ENCODE peak calls at places on chromosome 1, in four cellular contexts. B is fibroblast of mammary gland; H is upper lobe of right lung; D is CD4-positive, alpha-beta memory T cell. Q is an unnamed sample.

GRCh38 chr1:219660666-219661463 is 48.0 kb upstream of the ZC3H11B start:
- DNase-seq in B (peak; percentile 82), H (peak; percentile 89), D (no peak), Q (peak; percentile 41)

GRCh38 chr1:160665330-160666078 is 18.7 kb upstream of the SLAMF1 start:
- DNase-seq in B (no peak), H (peak; percentile 86), D (peak; percentile 30), Q (no peak)

GRCh38 chr1:78331799-78332198 is 159.0 kb upstream of the PTGFR start:
- DNase-seq in B (no peak), H (no peak), D (no peak), Q (no peak)

GRCh38 chr1:43671626-43672330 is 21.8 kb downstream of the KDM4A start:
- DNase-seq in B (peak; percentile 88), H (no peak), D (no peak), Q (no peak)

GRCh38 chr1:22388666-22389455 is 62.8 kb upstream of the ZBTB40 start:
- DNase-seq in B (peak; percentile 40), H (no peak), D (no peak), Q (no peak)

GRCh38 chr1:107935396-107936064 is 29.4 kb downstream of the VAV3 start:
- DNase-seq in B (peak; percentile 24), H (no peak), D (no peak), Q (peak; percentile 69)

GRCh38 chr1:167795810-167796740 is 74.3 kb downstream of the MPZL1 start:
- DNase-seq in B (peak; percentile 59), H (no peak), D (no peak), Q (no peak)

GRCh38 chr1:227298532-227299174 is 19.6 kb downstream of the CDC42BPA start:
- DNase-seq in B (no peak), H (no peak), D (no peak), Q (no peak)

GRCh38 chr1:84412316-84412942 is 14.1 kb downstream of the DNASE2B start:
- DNase-seq in B (peak; percentile 72), H (no peak), D (no peak), Q (no peak)

GRCh38 chr1:12056331-12056841 is 6.7 kb upstream of the TNFRSF8 start:
- DNase-seq in B (no peak), H (no peak), D (no peak), Q (no peak)

GRCh38 chr1:225617956-225618355 is 35.0 kb downstream of the ENAH start:
- DNase-seq in B (no peak), H (no peak), D (no peak), Q (no peak)

GRCh38 chr1:53381790-53382401 is 54.0 kb upstream of the LRP8 start:
- DNase-seq in B (peak; percentile 66), H (no peak), D (no peak), Q (no peak)

GRCh38 chr1:19640363-19641316 is 3.5 kb upstream of the NBL1 start:
- DNase-seq in B (no peak), H (no peak), D (no peak), Q (no peak)

GRCh38 chr1:197913495-197914276 is 3.5 kb upstream of the LHX9 start:
- DNase-seq in B (no peak), H (no peak), D (no peak), Q (no peak)

GRCh38 chr1:197910120-197911110 is 6.8 kb upstream of the LHX9 start:
- DNase-seq in B (no peak), H (no peak), D (no peak), Q (no peak)

GRCh38 chr1:197912739-197913494 is 4.3 kb upstream of the LHX9 start:
- DNase-seq in B (no peak), H (no peak), D (no peak), Q (no peak)

GRCh38 chr1:197911172-197911856 is 5.9 kb upstream of the LHX9 start:
- DNase-seq in B (no peak), H (no peak), D (no peak), Q (no peak)

DNA sequence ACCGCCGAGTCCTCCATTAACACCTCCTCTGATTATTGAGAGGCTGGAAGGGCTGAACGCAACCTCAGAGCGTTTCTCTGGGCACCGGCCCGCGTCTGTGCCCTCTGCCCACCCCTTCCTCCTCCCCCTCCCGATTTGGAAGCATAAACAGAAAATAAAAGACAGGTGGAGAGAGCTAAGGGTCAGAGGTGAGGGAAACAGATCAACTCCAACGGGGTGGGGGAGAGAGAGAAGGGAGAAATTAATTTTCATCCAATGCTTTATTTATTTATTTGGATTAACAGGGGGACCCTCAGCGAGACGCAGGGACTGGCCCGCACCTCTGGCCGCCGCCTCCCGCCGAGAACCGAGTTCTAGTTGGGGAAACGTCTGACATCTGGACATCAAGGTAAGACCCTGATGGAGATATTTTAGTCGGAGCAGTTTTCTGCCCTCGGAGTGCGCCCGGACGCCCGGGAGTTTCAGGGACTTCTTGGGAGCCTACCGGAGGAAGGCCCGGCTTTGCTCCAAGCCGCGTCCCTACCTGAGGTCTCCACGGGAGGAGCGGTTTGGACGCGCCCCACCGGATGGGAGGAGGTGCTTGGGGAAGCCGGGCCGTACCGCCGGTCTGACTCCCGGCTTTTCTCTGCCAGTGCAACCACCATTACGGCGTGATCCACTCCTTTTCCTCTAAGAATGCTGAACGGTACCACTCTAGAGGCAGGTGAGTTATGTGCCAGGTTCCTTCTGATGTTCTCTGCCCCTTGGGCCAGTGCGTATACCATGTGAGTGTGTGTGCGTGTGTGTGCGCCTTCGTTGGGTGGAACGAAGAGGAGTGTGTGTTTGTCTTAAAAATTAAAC is 5.1 kb upstream of the LHX9 start:
- DNase-seq in B (no peak), H (no peak), D (no peak), Q (no peak)
- H3K4me3 ChIP-seq in B (no peak overlapping the region), H (peak overlapping the region; percentile 28), D (no peak overlapping the region), Q (peak overlapping the region; percentile 22)

GRCh38 chr1:10667815-10668214 is 128.6 kb downstream of the CASZ1 start:
- DNase-seq in B (no peak), H (no peak), D (no peak), Q (no peak)
- H3K4me3 ChIP-seq in B (no peak overlapping the region), H (no peak overlapping the region), D (no peak overlapping the region), Q (no peak overlapping the region)

GRCh38 chr1:67213948-67214347 is 47.7 kb downstream of the IL23R start:
- DNase-seq in B (no peak), H (no peak), D (no peak), Q (no peak)
- H3K4me3 ChIP-seq in B (no peak overlapping the region), H (no peak overlapping the region), D (no peak overlapping the region), Q (no peak overlapping the region)

GRCh38 chr1:221392453-221392852 is 349.4 kb downstream of the DUSP10 start:
- DNase-seq in B (peak; percentile 96), H (no peak), D (no peak), Q (no peak)
- H3K4me3 ChIP-seq in B (no peak overlapping the region), H (no peak overlapping the region), D (no peak overlapping the region), Q (no peak overlapping the region)

GRCh38 chr1:41738475-41738874 is 180.2 kb downstream of the HIVEP3 start:
- DNase-seq in B (peak; percentile 47), H (peak; percentile 28), D (no peak), Q (no peak)
- H3K4me3 ChIP-seq in B (no peak overlapping the region), H (peak overlapping the region; percentile 26), D (peak overlapping the region; percentile 34), Q (no peak overlapping the region)

GRCh38 chr1:29172415-29172814 is 9.3 kb downstream of the SRSF4 start:
- DNase-seq in B (no peak), H (no peak), D (no peak), Q (no peak)

GRCh38 chr1:29171089-29171488 is 10.6 kb downstream of the SRSF4 start:
- DNase-seq in B (peak; percentile 71), H (no peak), D (no peak), Q (no peak)

GRCh38 chr1:29176567-29176966 is 5.1 kb downstream of the SRSF4 start:
- DNase-seq in B (peak; percentile 69), H (no peak), D (no peak), Q (no peak)

GRCh38 chr1:29167904-29168303 is 13.8 kb downstream of the SRSF4 start:
- DNase-seq in B (no peak), H (no peak), D (no peak), Q (no peak)

GRCh38 chr1:29171521-29171920 is 10.2 kb downstream of the SRSF4 start:
- DNase-seq in B (no peak), H (no peak), D (no peak), Q (no peak)
- H3K4me3 ChIP-seq in B (no peak overlapping the region), H (no peak overlapping the region), D (no peak overlapping the region), Q (no peak overlapping the region)

Q was measured in Jurkat, Clone E6-1.